ENCODE peak calls at places on chromosomes 12 and 14, in nine cellular contexts. I, Y, B, T, K, J, X, M and G are unnamed samples. For H3K4me1, the result is how much of the 10 kb centered on the place peaks cover.

GRCh38 chr12:132106921-132107320 is 37.2 kb downstream of the DDX51 start:
- DNase-seq in X (no peak), M (no peak), B (peak), I (no peak), T (no peak), J (no peak), Y (no peak), K (no peak), G (no peak)

GRCh38 chr12:4809013-4809448 is 88.8 kb downstream of the GALNT8 start:
- DNase-seq in J (no peak), T (no peak), X (no peak), Y (no peak), B (no peak), I (peak), K (no peak), M (peak), G (no peak)

GRCh38 chr14:78152246-78153068 is 17.7 kb upstream of the NRXN3 start:
- DNase-seq in M (no peak), Y (no peak), I (no peak), B (no peak), X (no peak), T (no peak), J (no peak), K (no peak), G (no peak)

GRCh38 chr14:43410631-43411030 is 1096.5 kb downstream of the FSCB start:
- DNase-seq in X (no peak), B (no peak), K (no peak), M (no peak), J (no peak), T (no peak), I (no peak), Y (no peak), G (no peak)

GRCh38 chr12:104938371-104938770 is 19.7 kb downstream of the SLC41A2 start:
- DNase-seq in I (no peak), Y (no peak), M (no peak), T (no peak), J (no peak), B (peak), K (no peak), X (no peak), G (no peak)

GRCh38 chr12:115511971-115512370 is 765.5 kb downstream of the MED13L start:
- DNase-seq in K (no peak), B (no peak), T (no peak), I (no peak), J (no peak), M (no peak), Y (no peak), X (no peak), G (no peak)

GRCh38 chr14:94126800-94127199 is 2.6 kb downstream of the IFI27L2 start:
- DNase-seq in I (peak), Y (no peak), J (no peak), X (no peak), K (no peak), T (no peak), M (peak), B (no peak), G (peak)

GRCh38 chr14:99792551-99793212 is 531 bp upstream of the EML1 start:
- DNase-seq in B (peak), I (no peak), X (no peak), T (no peak), J (no peak), Y (no peak), K (no peak), M (peak), G (no peak)

GRCh38 chr12:65620026-65620425 is 204.3 kb upstream of the HMGA2 start:
- DNase-seq in K (no peak), Y (no peak), B (peak), X (no peak), I (no peak), J (no peak), M (no peak), T (no peak), G (no peak)

GRCh38 chr12:114445401-114446323 is 39.7 kb upstream of the TBX5 start:
- DNase-seq in I (peak), T (no peak), J (no peak), M (no peak), Y (no peak), K (no peak), X (no peak), B (no peak), G (no peak)

GRCh38 chr14:68966872-68967301 is 12.2 kb downstream of the ACTN1 start:
- DNase-seq in K (peak), J (no peak), B (no peak), T (no peak), Y (no peak), I (no peak), M (peak), X (no peak), G (no peak)

GRCh38 chr14:51464411-51464810 is 187.3 kb upstream of the FRMD6 start:
- DNase-seq in K (no peak), T (no peak), J (no peak), X (no peak), Y (no peak), I (no peak), B (no peak), M (no peak), G (no peak)

GRCh38 chr14:64831419-64831818 is 48.3 kb downstream of the SPTB start:
- DNase-seq in K (no peak), X (no peak), J (no peak), B (no peak), I (no peak), T (no peak), Y (no peak), M (no peak), G (no peak)

GRCh38 chr12:29552324-29552927 is 54.9 kb upstream of the OVCH1 start:
- DNase-seq in B (peak), M (peak), I (peak), T (peak), Y (no peak), K (peak), X (peak), J (peak), G (peak)

GRCh38 chr14:77459072-77459723 is 1.3 kb downstream of the AHSA1 start:
- DNase-seq in B (peak), K (peak), I (peak), M (no peak), J (no peak), X (no peak), Y (peak), T (peak), G (peak)

GRCh38 chr14:24079521-24080141 is 8.3 kb downstream of the CPNE6 start:
- DNase-seq in K (peak), B (no peak), J (no peak), X (no peak), T (no peak), I (peak), Y (no peak), M (no peak), G (no peak)

GRCh38 chr12:69210661-69211060 is 28.7 kb upstream of the CPSF6 start:
- DNase-seq in T (no peak), B (no peak), I (no peak), X (no peak), M (no peak), K (no peak), Y (no peak), J (no peak), G (no peak)

GRCh38 chr14:53108292-53108937 is 44.7 kb downstream of the DDHD1 start:
- DNase-seq in M (no peak), B (no peak), X (no peak), T (no peak), Y (no peak), I (no peak), K (no peak), J (no peak), G (no peak)

GRCh38 chr12:13592063-13592942 is 389.1 kb downstream of the GRIN2B start:
- DNase-seq in I (no peak), K (no peak), Y (peak), T (no peak), B (no peak), X (no peak), J (no peak), M (no peak), G (no peak)

GRCh38 chr12:12081836-12082497 is 11.2 kb downstream of the BCL2L14 start:
- DNase-seq in J (no peak), T (no peak), B (peak), K (peak), I (peak), X (no peak), Y (peak), M (no peak), G (no peak)

GRCh38 chr12:92077530-92077929 is 68.1 kb downstream of the BTG1 start:
- DNase-seq in J (no peak), B (no peak), Y (no peak), I (no peak), T (no peak), X (no peak), K (no peak), M (no peak), G (no peak)
- H3K4me1 ChIP-seq in J (under half), B (under half), Y (under half), I (under half), T (under half), X (under half), K (under half), M (under half), G (under half)

GRCh38 chr14:96255501-96256366 is at the start of gene BDKRB1:
- DNase-seq in M (no peak), I (no peak), X (no peak), B (peak), K (no peak), Y (no peak), J (no peak), T (no peak), G (no peak)

GRCh38 chr14:96254696-96255095 is 1.3 kb upstream of the BDKRB1 start:
- DNase-seq in J (no peak), X (no peak), Y (no peak), M (peak), I (no peak), B (no peak), K (no peak), T (no peak), G (no peak)

GRCh38 chr14:96257900-96258299 is 1.9 kb downstream of the BDKRB1 start:
- DNase-seq in I (no peak), M (no peak), Y (no peak), K (no peak), X (no peak), J (no peak), B (no peak), T (no peak), G (no peak)

GRCh38 chr14:96256420-96256819 is 410 bp downstream of the BDKRB1 start:
- DNase-seq in X (no peak), J (no peak), B (peak), I (no peak), M (no peak), T (no peak), K (no peak), Y (no peak), G (no peak)

DNA sequence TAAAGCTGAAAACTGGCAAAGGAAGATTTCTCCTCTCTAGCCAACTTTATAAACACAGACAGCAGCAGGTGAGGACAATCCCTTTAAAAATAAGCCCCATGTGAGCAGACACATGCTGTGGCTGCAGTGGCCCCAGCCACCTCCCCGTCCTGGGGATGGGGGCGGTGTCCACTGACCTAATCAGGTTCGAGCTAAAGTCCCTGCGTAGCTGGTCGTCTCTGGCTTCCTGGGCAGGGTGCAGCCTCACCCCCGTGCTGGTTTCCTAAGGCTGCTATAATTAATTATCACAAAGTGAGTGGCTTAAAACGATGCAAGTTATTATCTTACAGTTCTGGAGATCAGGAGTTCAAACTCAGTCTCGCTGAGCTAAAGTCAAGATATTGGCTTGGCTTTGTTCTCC is 1.0 kb downstream of the BDKRB1 start:
- DNase-seq in J (no peak), I (no peak), Y (no peak), X (no peak), T (no peak), K (no peak), B (peak), M (no peak), G (no peak)
- H3K27ac ChIP-seq in J (peak), I (no peak), Y (no peak), X (no peak), T (peak), K (no peak), B (peak), M (peak), G (no peak)

GRCh38 chr14:55274144-55274543 is 2.9 kb downstream of the FBXO34 start:
- DNase-seq in Y (no peak), X (no peak), I (no peak), M (no peak), K (peak), T (no peak), B (no peak), J (no peak), G (no peak)

GRCh38 chr14:55271572-55272414 is 572 bp downstream of the FBXO34 start:
- DNase-seq in I (peak), K (peak), B (peak), M (peak), X (peak), J (peak), T (peak), Y (no peak), G (peak)

GRCh38 chr14:55272415-55272786 is 1.2 kb downstream of the FBXO34 start:
- DNase-seq in X (no peak), B (no peak), Y (no peak), I (no peak), M (no peak), K (no peak), J (no peak), T (no peak), G (no peak)

GRCh38 chr14:55272922-55273321 is 1.7 kb downstream of the FBXO34 start:
- DNase-seq in J (no peak), M (no peak), X (no peak), T (no peak), K (no peak), Y (no peak), I (no peak), B (no peak), G (no peak)

GRCh38 chr14:55270832-55271571 is at the start of gene FBXO34:
- DNase-seq in K (peak), I (peak), T (peak), M (peak), X (peak), Y (peak), J (peak), B (peak), G (peak)
- TF ChIP-seq POLR2A in K (no peak), I (no peak), T (peak), M (peak), X (peak), Y (peak), J (peak), B (peak), G (peak)

DNA sequence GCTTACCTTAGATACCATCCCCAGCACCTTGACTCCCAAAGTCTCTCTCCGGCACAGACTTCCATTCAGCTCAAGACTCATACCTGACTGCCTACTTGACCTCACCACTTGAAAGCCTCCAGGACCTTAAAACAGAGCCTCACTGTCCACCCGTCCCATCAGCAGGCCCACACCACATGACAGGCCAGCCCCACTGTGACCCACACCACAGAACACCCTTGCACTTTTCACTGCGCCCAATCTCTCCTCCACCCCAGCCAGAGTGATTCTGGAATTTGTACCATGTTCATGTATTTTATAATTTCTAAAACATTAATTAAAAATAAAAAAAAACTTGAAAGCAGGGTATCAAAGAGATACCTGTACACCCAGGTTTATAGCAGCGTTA is 28.0 kb upstream of the PLEKHG6 start:
- DNase-seq in I (no peak), B (no peak), T (no peak), J (no peak), Y (no peak), M (no peak), X (no peak), K (no peak), G (no peak)
- H3K4me1 ChIP-seq in I (under half), B (under half), T (under half), J (under half), Y (under half), M (under half), X (under half), K (under half), G (under half)

GRCh38 chr12:57148469-57149308 is 1.3 kb upstream of the LRP1-AS start:
- DNase-seq in Y (no peak), M (peak), B (peak), T (peak), X (peak), K (no peak), I (no peak), J (peak), G (peak)
- H3K27ac ChIP-seq in Y (no peak), M (peak), B (peak), T (peak), X (peak), K (no peak), I (no peak), J (peak), G (peak)